ENCODE peak calls at places on chromosomes 2 and 18, in four cellular contexts. I, T, P and N are unnamed samples.

GRCh38 chr2:201347154-201347553 is 10.0 kb downstream of the FLACC1 start:
- DNase-seq in I (no peak), P (no peak), T (no peak), N (no peak)

GRCh38 chr2:161096336-161096735 is 63.9 kb upstream of the TANK start:
- DNase-seq in I (peak; percentile 22), T (no peak), P (no peak), N (peak; percentile 23)

GRCh38 chr2:55054476-55054875 is 4.2 kb upstream of the RTN4 start:
- DNase-seq in T (no peak), I (no peak), P (no peak), N (no peak)

GRCh38 chr2:108069515-108070310 is 83.4 kb downstream of the SLC5A7 start:
- DNase-seq in T (no peak), P (no peak), I (no peak), N (no peak)

GRCh38 chr2:15768142-15769088 is 171.9 kb upstream of the MYCN start:
- DNase-seq in P (peak; percentile 48), I (no peak), T (no peak), N (no peak)

GRCh38 chr2:118530976-118531375 is 316.5 kb downstream of the EN1 start:
- DNase-seq in P (no peak), T (no peak), I (peak; percentile 76), N (peak; percentile 76)

GRCh38 chr18:62715829-62716678 is 713 bp downstream of the PHLPP1 start:
- DNase-seq in I (peak; percentile 85), T (peak; percentile 59), P (peak; percentile 44), N (peak; percentile 54)

GRCh38 chr2:170524828-170525565 is 190.1 kb upstream of the SP5 start:
- DNase-seq in P (no peak), I (no peak), T (peak; percentile 1), N (no peak)

GRCh38 chr2:36451512-36451911 is 95.9 kb downstream of the CRIM1 start:
- DNase-seq in T (peak; percentile 63), I (no peak), P (no peak), N (peak; percentile 83)

GRCh38 chr18:11733031-11733430 is 44.0 kb downstream of the GNAL start:
- DNase-seq in I (peak; percentile 70), T (peak; percentile 57), P (peak; percentile 72), N (peak; percentile 60)

GRCh38 chr2:241639385-241639784 is 1.9 kb downstream of the ATG4B start:
- DNase-seq in I (no peak), T (no peak), P (no peak), N (no peak)

GRCh38 chr2:11813951-11814350 is 67.5 kb downstream of the LPIN1 start:
- DNase-seq in I (no peak), T (no peak), P (no peak), N (no peak)

DNA sequence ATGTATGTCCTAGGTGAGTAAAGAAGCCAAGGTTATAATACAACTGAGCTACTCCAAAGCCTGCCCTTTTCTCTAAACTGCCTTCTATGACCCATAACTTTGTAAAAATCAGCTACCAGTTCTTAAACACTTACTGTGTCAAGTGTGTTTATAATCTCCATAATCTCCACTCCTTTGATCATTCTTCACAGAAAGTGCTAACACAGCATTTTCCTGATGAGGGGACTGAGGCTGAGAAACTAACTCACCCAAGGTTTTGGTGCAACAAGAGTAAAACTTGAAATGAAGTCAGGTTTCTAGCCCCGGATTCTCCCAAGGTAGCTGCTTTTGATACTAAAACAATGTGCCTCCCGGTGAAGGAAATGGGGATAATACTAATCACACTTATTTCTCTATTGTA is 1.9 kb upstream of the C2orf49 start:
- DNase-seq in I (no peak), T (no peak), P (no peak), N (no peak)
- H2AFZ ChIP-seq in I (no peak overlapping the region), T (no peak overlapping the region), P (no peak overlapping the region), N (no peak overlapping the region)

DNA sequence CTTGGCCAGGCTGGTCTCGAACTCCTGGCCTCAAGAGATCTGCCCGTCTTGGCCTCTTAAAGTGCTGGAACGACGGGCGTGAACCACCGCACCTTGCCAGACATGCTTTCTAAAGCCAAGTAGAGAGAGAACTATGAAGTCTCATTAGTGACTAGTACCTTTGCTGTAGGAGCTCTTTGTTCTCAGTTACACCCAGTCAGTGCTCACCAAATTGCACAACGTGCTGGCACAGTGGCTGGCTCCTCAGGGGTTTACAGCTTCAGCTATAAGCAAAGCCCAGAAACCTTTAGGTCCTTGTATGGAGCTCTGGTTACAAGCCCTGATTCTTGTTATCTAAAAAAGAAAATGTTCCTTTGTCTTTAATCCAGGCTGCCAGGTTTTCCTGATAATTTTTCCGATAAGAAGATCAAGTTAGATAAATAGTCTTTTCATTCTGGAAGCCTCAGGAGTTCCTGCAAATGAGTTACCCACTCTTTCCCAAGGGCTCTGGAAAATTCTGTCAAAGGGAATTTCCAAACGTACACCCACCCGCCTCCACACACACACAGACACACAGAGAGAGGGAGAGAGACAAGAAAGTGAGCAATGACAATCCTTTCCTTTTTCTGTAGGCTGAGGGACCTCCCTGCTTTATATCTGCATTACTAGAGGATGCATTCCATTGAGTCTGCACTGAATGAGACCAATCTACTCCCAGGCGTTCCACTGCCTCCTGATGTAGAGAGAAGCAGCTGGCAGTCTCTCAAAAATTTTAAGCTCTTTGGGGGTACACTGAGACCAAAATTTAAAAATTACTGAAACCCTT is 100.2 kb upstream of the CSRNP3 start:
- DNase-seq in P (peak; percentile 30), I (no peak), T (no peak), N (no peak)
- H2AFZ ChIP-seq in P (peak overlapping the region; percentile 56), I (no peak overlapping the region), T (no peak overlapping the region), N (no peak overlapping the region)

DNA sequence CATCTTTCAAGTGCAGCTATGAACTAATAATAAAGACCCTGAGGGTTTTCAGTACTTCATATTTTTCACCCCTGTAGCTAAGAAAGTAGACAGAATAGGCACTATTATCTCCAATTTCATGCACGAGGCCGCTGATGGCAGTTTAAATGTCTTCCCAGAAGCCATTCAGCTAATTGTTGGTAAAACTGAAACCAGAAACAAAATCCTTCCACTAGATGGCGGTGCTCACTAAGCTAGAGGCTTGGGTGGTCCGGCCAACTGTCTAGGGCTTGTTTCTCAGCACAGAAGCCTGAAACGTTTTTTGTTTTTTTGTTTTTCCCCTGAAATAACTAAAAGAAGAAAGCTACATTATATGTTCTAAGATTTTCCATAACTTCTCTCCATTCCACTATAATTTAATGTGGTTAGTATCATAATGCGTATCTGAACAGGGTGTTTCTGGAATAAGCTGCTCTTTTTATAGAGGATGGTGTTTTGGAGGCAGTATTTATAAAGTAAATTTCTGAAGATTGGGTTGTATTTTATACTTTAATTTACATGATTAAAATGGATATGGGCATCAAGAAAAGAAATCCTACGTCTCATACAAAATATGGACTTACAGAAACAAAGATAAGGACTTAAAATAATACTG is 159.4 kb downstream of the PIK3C3 start:
- DNase-seq in P (peak; percentile 80), I (peak; percentile 86), T (peak; percentile 75), N (peak; percentile 61)
- H2AFZ ChIP-seq in P (peak overlapping the region; percentile 89), I (peak overlapping the region; percentile 97), T (no peak overlapping the region), N (peak overlapping the region; percentile 61)

GRCh38 chr18:21242141-21243040 is at the start of gene GREB1L:
- DNase-seq in I (peak; percentile 90), T (no peak), P (peak; percentile 75), N (peak; percentile 21)
- H2AFZ ChIP-seq in I (peak within 1 kb of the TSS; percentile 86), T (peak within 1 kb of the TSS; percentile 85), P (peak within 1 kb of the TSS; percentile 95), N (peak within 1 kb of the TSS; percentile 9)

DNA sequence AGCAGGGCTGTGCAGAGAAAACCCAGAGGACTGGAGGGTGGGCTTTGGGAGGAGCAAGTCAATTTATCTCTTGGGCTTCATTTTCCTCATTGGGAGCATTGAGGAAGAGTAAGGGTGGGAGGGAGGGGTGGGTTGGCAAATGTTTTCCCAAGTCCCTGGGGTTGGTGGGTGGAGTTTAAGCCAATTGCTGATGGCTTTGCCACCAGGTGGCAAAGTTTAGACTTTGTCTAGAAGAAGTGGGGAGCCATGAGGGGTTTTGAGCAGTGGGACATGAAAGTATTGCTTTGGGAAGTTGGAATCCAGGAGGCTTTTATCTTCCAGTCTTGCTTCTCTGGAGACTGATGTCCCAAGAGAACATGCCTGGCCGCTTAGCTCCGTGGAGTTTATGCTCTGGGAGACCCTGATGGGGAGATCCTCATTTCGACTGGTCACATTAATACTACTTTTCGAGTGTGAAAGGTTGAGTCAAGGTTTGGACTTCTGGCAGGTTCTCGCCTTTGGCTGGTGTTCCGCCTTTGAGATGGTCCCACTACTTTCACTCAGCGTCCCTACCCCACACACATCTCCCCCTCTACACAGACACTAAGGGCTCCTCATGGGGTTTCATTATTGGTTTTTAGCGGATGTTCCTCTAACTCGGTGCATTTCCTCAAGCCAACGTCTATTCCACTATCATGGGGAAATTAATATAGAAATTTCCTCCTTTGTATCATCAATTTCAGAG is 126.7 kb downstream of the PRKCE start:
- DNase-seq in I (no peak), P (no peak), T (no peak), N (no peak)
- H2AFZ ChIP-seq in I (no peak overlapping the region), P (no peak overlapping the region), T (no peak overlapping the region), N (no peak overlapping the region)

GRCh38 chr2:871175-871727 is 79.4 kb upstream of the SNTG2 start:
- DNase-seq in T (no peak), I (no peak), P (no peak), N (no peak)

GRCh38 chr2:869894-870293 is 80.8 kb upstream of the SNTG2 start:
- DNase-seq in T (no peak), P (no peak), I (no peak), N (no peak)

GRCh38 chr2:867296-867695 is 83.4 kb upstream of the SNTG2 start:
- DNase-seq in P (no peak), T (no peak), I (no peak), N (no peak)

GRCh38 chr2:870426-870825 is 80.2 kb upstream of the SNTG2 start:
- DNase-seq in I (no peak), T (no peak), P (no peak), N (no peak)

GRCh38 chr2:869357-869871 is 81.2 kb upstream of the SNTG2 start:
- DNase-seq in I (no peak), T (no peak), P (no peak), N (no peak)
- H2AFZ ChIP-seq in I (no peak overlapping the region), T (no peak overlapping the region), P (no peak overlapping the region), N (no peak overlapping the region)

GRCh38 chr2:120344214-120344990 is 1.5 kb upstream of the INHBB start:
- DNase-seq in I (peak; percentile 58), T (no peak), P (no peak), N (no peak)
- H2AFZ ChIP-seq in I (peak overlapping the region; percentile 69), T (peak overlapping the region; percentile 61), P (peak overlapping the region; percentile 82), N (no peak overlapping the region)

DNA sequence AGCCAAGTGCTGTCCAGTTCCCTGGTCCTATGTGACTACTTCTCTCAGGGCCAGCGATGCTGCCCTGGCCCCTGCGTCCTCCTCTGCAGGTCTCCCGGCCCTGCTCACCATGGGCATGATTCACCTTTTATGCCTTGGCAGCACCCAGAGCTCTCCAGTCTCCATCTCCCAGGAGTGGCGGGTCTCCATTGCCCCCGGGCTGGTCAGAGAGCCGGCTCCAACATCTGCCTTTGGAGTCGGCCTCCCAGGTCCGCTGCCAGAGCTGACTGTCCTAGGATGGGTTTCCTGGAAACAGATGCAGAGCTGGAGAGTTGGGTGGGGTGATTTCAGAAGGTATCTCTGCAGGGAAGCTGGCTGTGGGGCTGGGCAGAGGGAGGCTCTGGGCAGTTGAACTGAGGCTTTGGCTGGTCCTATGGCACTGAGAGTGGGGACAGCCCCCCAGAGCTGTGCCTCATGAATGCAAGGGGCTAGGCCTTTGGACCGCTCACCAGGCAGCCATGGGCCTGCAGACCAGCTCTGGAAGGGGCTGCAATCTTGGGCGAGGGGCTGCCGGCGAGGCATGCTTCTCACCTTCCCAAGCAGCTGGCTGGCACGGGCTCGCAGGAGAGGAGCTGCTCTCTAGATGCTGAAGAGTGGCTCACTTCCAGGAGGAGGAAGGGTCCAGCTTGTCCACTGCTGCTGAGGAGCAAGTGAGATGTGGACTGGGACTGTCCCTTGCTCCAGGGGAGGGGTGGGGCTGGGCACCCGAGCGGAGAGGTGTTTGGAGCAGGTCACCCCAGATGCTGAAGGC is 59.8 kb upstream of the HS6ST1 start:
- DNase-seq in I (no peak), P (no peak), T (no peak), N (no peak)
- H2AFZ ChIP-seq in I (peak overlapping the region; percentile 61), P (peak overlapping the region; percentile 56), T (peak overlapping the region; percentile 91), N (no peak overlapping the region)